ENCODE peak calls at places on chromosomes 5 and 9, in five cellular contexts. C is uterus, R is Calu3, N is tibial nerve, E is left ventricle myocardium inferior. P is an unnamed sample.

GRCh38 chr9:20238921-20239320 is 383.4 kb downstream of the MLLT3 start:
- DNase-seq in C (no peak), R (no peak), N (no peak), E (no peak), P (no peak)

GRCh38 chr5:16964821-16965220 is 28.7 kb upstream of the MYO10 start:
- DNase-seq in C (no peak), R (no peak), N (no peak), E (no peak), P (no peak)

GRCh38 chr5:63125862-63126261 is 547.2 kb downstream of the LRRC70 start:
- DNase-seq in C (no peak), R (peak; percentile 14), N (no peak), E (no peak), P (no peak)

GRCh38 chr9:114116061-114116747 is 17.1 kb upstream of the KIF12 start:
- DNase-seq in C (no peak), R (no peak), N (no peak), E (no peak), P (no peak)

GRCh38 chr5:132814441-132815294 is 1.6 kb downstream of the SOWAHA start:
- DNase-seq in C (no peak), R (no peak), N (no peak), E (no peak), P (no peak)

GRCh38 chr9:76989501-76989900 is 30.0 kb upstream of the FOXB2 start:
- DNase-seq in C (no peak), R (no peak), N (no peak), E (no peak), P (no peak)

GRCh38 chr9:68727588-68728129 is 22.6 kb downstream of the PIP5K1B start:
- DNase-seq in C (no peak), R (no peak), N (no peak), E (peak; percentile 40), P (no peak)

GRCh38 chr9:127397722-127398647 is 1.0 kb downstream of the SLC2A8 start:
- DNase-seq in C (peak; percentile 48), R (peak; percentile 48), N (peak; percentile 27), E (peak; percentile 50), P (peak; percentile 41)

GRCh38 chr9:127942152-127943010 is 4.7 kb upstream of the DPM2 start:
- DNase-seq in C (peak; percentile 79), R (peak; percentile 53), N (peak; percentile 62), E (peak; percentile 71), P (peak; percentile 77)

GRCh38 chr5:141637693-141638419 is 1.1 kb downstream of the RELL2 start:
- DNase-seq in C (peak; percentile 50), R (peak; percentile 66), N (no peak), E (peak; percentile 56), P (peak; percentile 84)

GRCh38 chr5:126376443-126376842 is 46.8 kb upstream of the GRAMD2B start:
- DNase-seq in C (peak; percentile 42), R (no peak), N (no peak), E (no peak), P (no peak)

GRCh38 chr5:135391123-135391868 is 7.7 kb downstream of the MACROH2A1 start:
- DNase-seq in C (no peak), R (no peak), N (no peak), E (no peak), P (no peak)

GRCh38 chr9:100111235-100111634 is 12.2 kb downstream of the INVS start:
- DNase-seq in C (peak; percentile 78), R (no peak), N (peak; percentile 66), E (peak; percentile 86), P (no peak)

GRCh38 chr5:147733075-147733474 is 49.5 kb downstream of the JAKMIP2 start:
- DNase-seq in C (no peak), R (no peak), N (no peak), E (no peak), P (no peak)

GRCh38 chr5:1882337-1883119 is at the start of gene IRX4:
- DNase-seq in C (no peak), R (no peak), N (no peak), E (no peak), P (no peak)

GRCh38 chr5:132011561-132012384 is at the start of gene ACSL6:
- DNase-seq in C (peak; percentile 8), R (peak; percentile 48), N (no peak), E (no peak), P (peak; percentile 39)

GRCh38 chr9:137034709-137035506 is 3.0 kb upstream of the FUT7 start:
- DNase-seq in C (peak; percentile 76), R (peak; percentile 79), N (no peak), E (peak; percentile 77), P (peak; percentile 90)

GRCh38 chr9:137037035-137037434 is 5.1 kb upstream of the FUT7 start:
- DNase-seq in C (no peak), R (no peak), N (no peak), E (no peak), P (no peak)

GRCh38 chr9:137035937-137036336 is 4.0 kb upstream of the FUT7 start:
- DNase-seq in C (no peak), R (no peak), N (no peak), E (no peak), P (no peak)

GRCh38 chr9:137034039-137034708 is 2.3 kb upstream of the FUT7 start:
- DNase-seq in C (no peak), R (no peak), N (no peak), E (no peak), P (no peak)

GRCh38 chr9:137035507-137035834 is 3.6 kb upstream of the FUT7 start:
- DNase-seq in C (no peak), R (no peak), N (no peak), E (no peak), P (no peak)
- TF ChIP-seq CTCF in C (no peak), R (no peak), N (peak; percentile 7), E (no peak), P (peak; percentile 45)

GRCh38 chr5:31479706-31480105 is 52.2 kb downstream of the DROSHA start:
- DNase-seq in C (no peak), R (no peak), N (no peak), E (no peak), P (no peak)

GRCh38 chr5:31476607-31477200 is 55.2 kb downstream of the DROSHA start:
- DNase-seq in C (no peak), R (no peak), N (no peak), E (no peak), P (no peak)

GRCh38 chr5:31477971-31478370 is 53.9 kb downstream of the DROSHA start:
- DNase-seq in C (no peak), R (no peak), N (no peak), E (no peak), P (no peak)

GRCh38 chr5:31477516-31477915 is 54.4 kb downstream of the DROSHA start:
- DNase-seq in C (no peak), R (peak; percentile 6), N (no peak), E (no peak), P (no peak)

DNA sequence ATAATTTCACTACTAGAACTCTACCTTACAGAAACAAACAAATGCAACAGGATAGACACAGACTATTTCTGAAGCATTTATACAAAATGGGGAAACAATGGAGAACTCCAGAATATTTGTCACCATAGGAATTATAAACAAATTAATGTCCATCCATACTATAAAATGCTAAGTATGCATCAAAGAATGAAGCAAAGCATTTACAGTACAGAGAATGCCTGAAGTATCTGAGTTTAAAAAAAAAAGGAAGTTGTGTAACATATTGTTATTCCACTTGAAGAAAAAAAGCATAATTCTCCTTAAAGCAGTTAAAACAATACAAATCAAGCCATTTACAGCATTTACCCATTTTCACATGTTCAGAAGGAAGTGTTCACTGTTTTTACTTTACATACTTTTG is 53.0 kb downstream of the DROSHA start:
- DNase-seq in C (no peak), R (no peak), N (no peak), E (no peak), P (no peak)
- TF ChIP-seq CTCF in C (no peak), R (no peak), N (no peak), E (no peak), P (no peak)

GRCh38 chr5:163366757-163367156 is 70.6 kb upstream of the CCNG1 start:
- DNase-seq in C (no peak), R (no peak), N (no peak), E (no peak), P (no peak)
- TF ChIP-seq CTCF in C (no peak), R (no peak), N (no peak), E (no peak), P (no peak)

DNA sequence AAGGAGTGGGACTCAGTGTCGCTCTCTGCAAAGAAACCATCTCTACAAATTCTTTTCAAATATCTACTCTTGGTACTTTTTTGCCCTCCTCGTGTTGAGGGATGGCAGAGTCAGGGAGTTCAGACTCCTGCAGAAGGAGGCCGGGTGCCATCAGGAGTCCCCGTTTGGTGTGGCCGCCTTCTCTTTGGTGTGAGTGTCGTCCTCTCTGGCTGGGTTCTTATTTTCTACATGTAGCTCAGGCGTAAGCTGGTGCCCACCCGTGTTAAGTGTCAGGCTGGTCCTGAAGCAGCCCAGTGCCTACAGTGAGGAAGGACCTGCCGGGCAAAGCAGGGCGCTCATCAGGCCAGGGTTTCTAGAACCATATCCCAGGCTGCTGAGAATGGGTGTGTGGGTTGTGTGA is 37.0 kb downstream of the OTULIN start:
- DNase-seq in C (no peak), R (no peak), N (no peak), E (no peak), P (no peak)
- TF ChIP-seq CTCF in C (no peak), R (no peak), N (no peak), E (no peak), P (no peak)

GRCh38 chr5:103090791-103091190 is 29.1 kb downstream of the GIN1 start:
- DNase-seq in C (no peak), R (no peak), N (no peak), E (no peak), P (no peak)

GRCh38 chr5:103094737-103095136 is 25.2 kb downstream of the GIN1 start:
- DNase-seq in C (no peak), R (no peak), N (no peak), E (no peak), P (no peak)

GRCh38 chr5:103093727-103094126 is 26.2 kb downstream of the GIN1 start:
- DNase-seq in C (no peak), R (no peak), N (no peak), E (no peak), P (no peak)

GRCh38 chr5:103089272-103089671 is 30.7 kb downstream of the GIN1 start:
- DNase-seq in C (no peak), R (no peak), N (no peak), E (no peak), P (no peak)

DNA sequence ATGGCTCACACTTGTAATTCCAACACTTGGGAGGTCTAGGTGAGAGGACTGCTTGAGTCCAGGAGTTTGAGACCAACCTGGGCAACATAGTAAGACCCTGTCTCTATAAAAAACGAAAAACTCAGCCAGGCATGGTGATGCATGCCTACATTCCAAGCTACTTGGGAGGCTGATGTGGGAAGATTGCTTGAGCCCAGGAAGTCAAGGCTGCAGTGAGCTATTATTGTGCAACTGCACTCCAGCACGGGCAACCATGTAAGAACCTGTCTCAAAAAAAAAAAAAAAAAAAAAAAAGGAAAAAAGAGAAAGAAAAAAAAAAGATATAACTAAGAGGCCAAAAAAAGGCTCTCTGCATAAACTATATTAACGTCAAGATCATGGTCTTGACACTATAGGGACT is 27.3 kb downstream of the GIN1 start:
- DNase-seq in C (no peak), R (no peak), N (no peak), E (no peak), P (no peak)
- TF ChIP-seq CTCF in C (no peak), R (no peak), N (no peak), E (no peak), P (no peak)

GRCh38 chr9:136133191-136133958 is 14.7 kb upstream of the TMEM250 start:
- DNase-seq in C (no peak), R (peak; percentile 45), N (no peak), E (no peak), P (peak; percentile 72)
- TF ChIP-seq CTCF in C (no peak), R (peak; percentile 25), N (no peak), E (peak; percentile 50), P (peak; percentile 37)